ENCODE peak calls at places on chromosomes 11 and 22, in ten cellular contexts. One of them, this sample, is unnamed.

GRCh38 chr11:64078294-64078693 is 42.6 kb downstream of the FLRT1 start:
- DNase-seq in NCI-H82: peak; percentile 97
- DNase-seq in left ventricle myocardium inferior: no peak
- DNase-seq in stimulated activated CD8-positive, alpha-beta memory T cell treated with anti-CD3 and anti-CD28 coated beads, Interleukin-15, amount 100 ng/mL, for 4 hours: no peak
- DNase-seq in H7: peak; percentile 57
- DNase-seq in activated T-cell treated with anti-CD3 and anti-CD28 coated beads for 1 hour: no peak
- DNase-seq in GM12864: no peak
- DNase-seq in endothelial cell: no peak
- DNase-seq in brain microvascular endothelial cell: no peak
- DNase-seq in tibial nerve: no peak
- DNase-seq in this sample: no peak

GRCh38 chr22:23835773-23836144 is 3.0 kb downstream of the DERL3 start:
- DNase-seq in endothelial cell: no peak
- DNase-seq in NCI-H82: no peak
- DNase-seq in brain microvascular endothelial cell: no peak
- DNase-seq in GM12864: no peak
- DNase-seq in stimulated activated CD8-positive, alpha-beta memory T cell treated with anti-CD3 and anti-CD28 coated beads, Interleukin-15, amount 100 ng/mL, for 4 hours: no peak
- DNase-seq in H7: no peak
- DNase-seq in tibial nerve: no peak
- DNase-seq in left ventricle myocardium inferior: peak; percentile 64
- DNase-seq in activated T-cell treated with anti-CD3 and anti-CD28 coated beads for 1 hour: no peak
- DNase-seq in this sample: no peak

GRCh38 chr22:42340150-42340549 is 69.7 kb upstream of the TCF20 start:
- DNase-seq in GM12864: no peak
- DNase-seq in left ventricle myocardium inferior: no peak
- DNase-seq in brain microvascular endothelial cell: no peak
- DNase-seq in H7: no peak
- DNase-seq in endothelial cell: no peak
- DNase-seq in NCI-H82: peak; percentile 22
- DNase-seq in tibial nerve: no peak
- DNase-seq in stimulated activated CD8-positive, alpha-beta memory T cell treated with anti-CD3 and anti-CD28 coated beads, Interleukin-15, amount 100 ng/mL, for 4 hours: no peak
- DNase-seq in activated T-cell treated with anti-CD3 and anti-CD28 coated beads for 1 hour: no peak
- DNase-seq in this sample: no peak

GRCh38 chr22:30245985-30246901 is at the start of gene LIF:
- DNase-seq in activated T-cell treated with anti-CD3 and anti-CD28 coated beads for 1 hour: peak; percentile 29
- DNase-seq in stimulated activated CD8-positive, alpha-beta memory T cell treated with anti-CD3 and anti-CD28 coated beads, Interleukin-15, amount 100 ng/mL, for 4 hours: no peak
- DNase-seq in left ventricle myocardium inferior: no peak
- DNase-seq in NCI-H82: peak; percentile 24
- DNase-seq in brain microvascular endothelial cell: peak; percentile 79
- DNase-seq in GM12864: no peak
- DNase-seq in H7: peak; percentile 89
- DNase-seq in tibial nerve: no peak
- DNase-seq in endothelial cell: no peak
- DNase-seq in this sample: no peak

GRCh38 chr11:73298233-73298632 is 9.8 kb upstream of the ARHGEF17 start:
- DNase-seq in left ventricle myocardium inferior: no peak
- DNase-seq in stimulated activated CD8-positive, alpha-beta memory T cell treated with anti-CD3 and anti-CD28 coated beads, Interleukin-15, amount 100 ng/mL, for 4 hours: no peak
- DNase-seq in tibial nerve: no peak
- DNase-seq in GM12864: no peak
- DNase-seq in activated T-cell treated with anti-CD3 and anti-CD28 coated beads for 1 hour: no peak
- DNase-seq in H7: no peak
- DNase-seq in endothelial cell: no peak
- DNase-seq in brain microvascular endothelial cell: no peak
- DNase-seq in NCI-H82: peak; percentile 91
- DNase-seq in this sample: no peak

GRCh38 chr22:17633217-17633997 is 4.9 kb upstream of the ATP6V1E1 start:
- DNase-seq in endothelial cell: no peak
- DNase-seq in brain microvascular endothelial cell: peak; percentile 54
- DNase-seq in stimulated activated CD8-positive, alpha-beta memory T cell treated with anti-CD3 and anti-CD28 coated beads, Interleukin-15, amount 100 ng/mL, for 4 hours: no peak
- DNase-seq in H7: no peak
- DNase-seq in tibial nerve: no peak
- DNase-seq in GM12864: no peak
- DNase-seq in activated T-cell treated with anti-CD3 and anti-CD28 coated beads for 1 hour: no peak
- DNase-seq in left ventricle myocardium inferior: no peak
- DNase-seq in NCI-H82: no peak
- DNase-seq in this sample: peak; percentile 15

GRCh38 chr11:47485112-47485511 is 36.2 kb upstream of the RAPSN start:
- DNase-seq in left ventricle myocardium inferior: no peak
- DNase-seq in GM12864: no peak
- DNase-seq in stimulated activated CD8-positive, alpha-beta memory T cell treated with anti-CD3 and anti-CD28 coated beads, Interleukin-15, amount 100 ng/mL, for 4 hours: no peak
- DNase-seq in tibial nerve: no peak
- DNase-seq in NCI-H82: no peak
- DNase-seq in endothelial cell: no peak
- DNase-seq in brain microvascular endothelial cell: no peak
- DNase-seq in H7: no peak
- DNase-seq in activated T-cell treated with anti-CD3 and anti-CD28 coated beads for 1 hour: no peak
- DNase-seq in this sample: no peak

GRCh38 chr11:88183233-88183632 is 8.0 kb upstream of the RAB38 start:
- DNase-seq in tibial nerve: no peak
- DNase-seq in activated T-cell treated with anti-CD3 and anti-CD28 coated beads for 1 hour: no peak
- DNase-seq in H7: no peak
- DNase-seq in GM12864: no peak
- DNase-seq in endothelial cell: no peak
- DNase-seq in left ventricle myocardium inferior: no peak
- DNase-seq in brain microvascular endothelial cell: no peak
- DNase-seq in NCI-H82: no peak
- DNase-seq in stimulated activated CD8-positive, alpha-beta memory T cell treated with anti-CD3 and anti-CD28 coated beads, Interleukin-15, amount 100 ng/mL, for 4 hours: no peak
- DNase-seq in this sample: no peak

GRCh38 chr11:9493492-9493891 is 32.7 kb downstream of the ZNF143 start:
- DNase-seq in GM12864: no peak
- DNase-seq in endothelial cell: no peak
- DNase-seq in NCI-H82: no peak
- DNase-seq in activated T-cell treated with anti-CD3 and anti-CD28 coated beads for 1 hour: no peak
- DNase-seq in brain microvascular endothelial cell: no peak
- DNase-seq in stimulated activated CD8-positive, alpha-beta memory T cell treated with anti-CD3 and anti-CD28 coated beads, Interleukin-15, amount 100 ng/mL, for 4 hours: no peak
- DNase-seq in H7: no peak
- DNase-seq in left ventricle myocardium inferior: no peak
- DNase-seq in tibial nerve: no peak
- DNase-seq in this sample: no peak

GRCh38 chr11:17753153-17753552 is 18.6 kb downstream of the KCNC1 start:
- DNase-seq in brain microvascular endothelial cell: no peak
- DNase-seq in endothelial cell: no peak
- DNase-seq in left ventricle myocardium inferior: peak; percentile 7
- DNase-seq in GM12864: no peak
- DNase-seq in NCI-H82: no peak
- DNase-seq in activated T-cell treated with anti-CD3 and anti-CD28 coated beads for 1 hour: no peak
- DNase-seq in tibial nerve: no peak
- DNase-seq in stimulated activated CD8-positive, alpha-beta memory T cell treated with anti-CD3 and anti-CD28 coated beads, Interleukin-15, amount 100 ng/mL, for 4 hours: no peak
- DNase-seq in H7: no peak
- DNase-seq in this sample: no peak

GRCh38 chr11:118343981-118344521 is at the start of gene CD3G:
- DNase-seq in left ventricle myocardium inferior: no peak
- DNase-seq in NCI-H82: no peak
- DNase-seq in endothelial cell: no peak
- DNase-seq in H7: no peak
- DNase-seq in brain microvascular endothelial cell: no peak
- DNase-seq in GM12864: no peak
- DNase-seq in stimulated activated CD8-positive, alpha-beta memory T cell treated with anti-CD3 and anti-CD28 coated beads, Interleukin-15, amount 100 ng/mL, for 4 hours: peak; percentile 38
- DNase-seq in tibial nerve: no peak
- DNase-seq in activated T-cell treated with anti-CD3 and anti-CD28 coated beads for 1 hour: peak; percentile 63
- DNase-seq in this sample: no peak

GRCh38 chr22:28021998-28022660 is 103.1 kb upstream of the PITPNB start:
- DNase-seq in activated T-cell treated with anti-CD3 and anti-CD28 coated beads for 1 hour: no peak
- DNase-seq in NCI-H82: no peak
- DNase-seq in H7: peak; percentile 27
- DNase-seq in left ventricle myocardium inferior: peak; percentile 2
- DNase-seq in stimulated activated CD8-positive, alpha-beta memory T cell treated with anti-CD3 and anti-CD28 coated beads, Interleukin-15, amount 100 ng/mL, for 4 hours: no peak
- DNase-seq in tibial nerve: no peak
- DNase-seq in GM12864: no peak
- DNase-seq in endothelial cell: no peak
- DNase-seq in brain microvascular endothelial cell: no peak
- DNase-seq in this sample: no peak

GRCh38 chr11:9280655-9281301 is 15.6 kb upstream of the DENND5A start:
- DNase-seq in NCI-H82: peak; percentile 54
- DNase-seq in brain microvascular endothelial cell: peak; percentile 73
- DNase-seq in stimulated activated CD8-positive, alpha-beta memory T cell treated with anti-CD3 and anti-CD28 coated beads, Interleukin-15, amount 100 ng/mL, for 4 hours: peak; percentile 7
- DNase-seq in tibial nerve: no peak
- DNase-seq in endothelial cell: no peak
- DNase-seq in GM12864: peak; percentile 70
- DNase-seq in H7: no peak
- DNase-seq in left ventricle myocardium inferior: no peak
- DNase-seq in activated T-cell treated with anti-CD3 and anti-CD28 coated beads for 1 hour: peak; percentile 28
- DNase-seq in this sample: no peak

GRCh38 chr11:70916321-70916720 is 336.1 kb downstream of the SHANK2 start:
- DNase-seq in H7: no peak
- DNase-seq in GM12864: no peak
- DNase-seq in stimulated activated CD8-positive, alpha-beta memory T cell treated with anti-CD3 and anti-CD28 coated beads, Interleukin-15, amount 100 ng/mL, for 4 hours: no peak
- DNase-seq in brain microvascular endothelial cell: no peak
- DNase-seq in NCI-H82: no peak
- DNase-seq in activated T-cell treated with anti-CD3 and anti-CD28 coated beads for 1 hour: no peak
- DNase-seq in endothelial cell: no peak
- DNase-seq in tibial nerve: no peak
- DNase-seq in left ventricle myocardium inferior: no peak
- DNase-seq in this sample: no peak

GRCh38 chr11:3834349-3835099 is 6.2 kb downstream of the RHOG start:
- DNase-seq in NCI-H82: no peak
- DNase-seq in activated T-cell treated with anti-CD3 and anti-CD28 coated beads for 1 hour: no peak
- DNase-seq in endothelial cell: no peak
- DNase-seq in stimulated activated CD8-positive, alpha-beta memory T cell treated with anti-CD3 and anti-CD28 coated beads, Interleukin-15, amount 100 ng/mL, for 4 hours: no peak
- DNase-seq in tibial nerve: peak; percentile 63
- DNase-seq in brain microvascular endothelial cell: no peak
- DNase-seq in GM12864: no peak
- DNase-seq in left ventricle myocardium inferior: peak; percentile 53
- DNase-seq in H7: peak; percentile 59
- DNase-seq in this sample: no peak

GRCh38 chr22:17137226-17137625 is 16.1 kb upstream of the TMEM121B start:
- DNase-seq in GM12864: no peak
- DNase-seq in stimulated activated CD8-positive, alpha-beta memory T cell treated with anti-CD3 and anti-CD28 coated beads, Interleukin-15, amount 100 ng/mL, for 4 hours: no peak
- DNase-seq in left ventricle myocardium inferior: no peak
- DNase-seq in NCI-H82: no peak
- DNase-seq in H7: peak; percentile 16
- DNase-seq in activated T-cell treated with anti-CD3 and anti-CD28 coated beads for 1 hour: no peak
- DNase-seq in tibial nerve: no peak
- DNase-seq in endothelial cell: no peak
- DNase-seq in brain microvascular endothelial cell: no peak
- DNase-seq in this sample: no peak

GRCh38 chr11:124481365-124482323 is 36.1 kb upstream of the OR8B8 start:
- DNase-seq in left ventricle myocardium inferior: no peak
- DNase-seq in brain microvascular endothelial cell: peak; percentile 84
- DNase-seq in activated T-cell treated with anti-CD3 and anti-CD28 coated beads for 1 hour: no peak
- DNase-seq in endothelial cell: peak; percentile 44
- DNase-seq in H7: peak; percentile 19
- DNase-seq in stimulated activated CD8-positive, alpha-beta memory T cell treated with anti-CD3 and anti-CD28 coated beads, Interleukin-15, amount 100 ng/mL, for 4 hours: no peak
- DNase-seq in tibial nerve: no peak
- DNase-seq in GM12864: no peak
- DNase-seq in NCI-H82: peak; percentile 73
- DNase-seq in this sample: peak; percentile 40

GRCh38 chr11:110035339-110035738 is 57.9 kb upstream of the ZC3H12C start:
- DNase-seq in H7: no peak
- DNase-seq in brain microvascular endothelial cell: no peak
- DNase-seq in endothelial cell: no peak
- DNase-seq in left ventricle myocardium inferior: no peak
- DNase-seq in activated T-cell treated with anti-CD3 and anti-CD28 coated beads for 1 hour: no peak
- DNase-seq in stimulated activated CD8-positive, alpha-beta memory T cell treated with anti-CD3 and anti-CD28 coated beads, Interleukin-15, amount 100 ng/mL, for 4 hours: no peak
- DNase-seq in NCI-H82: no peak
- DNase-seq in GM12864: no peak
- DNase-seq in tibial nerve: no peak
- DNase-seq in this sample: peak; percentile 5

GRCh38 chr22:38104084-38104483 is 6.4 kb downstream of the BAIAP2L2 start:
- DNase-seq in tibial nerve: no peak
- DNase-seq in GM12864: no peak
- DNase-seq in brain microvascular endothelial cell: peak; percentile 28
- DNase-seq in left ventricle myocardium inferior: no peak
- DNase-seq in H7: peak; percentile 90
- DNase-seq in NCI-H82: peak; percentile 45
- DNase-seq in activated T-cell treated with anti-CD3 and anti-CD28 coated beads for 1 hour: no peak
- DNase-seq in endothelial cell: no peak
- DNase-seq in stimulated activated CD8-positive, alpha-beta memory T cell treated with anti-CD3 and anti-CD28 coated beads, Interleukin-15, amount 100 ng/mL, for 4 hours: no peak
- DNase-seq in this sample: no peak

GRCh38 chr11:112307617-112308016 is 47.0 kb upstream of the PLET1 start:
- DNase-seq in GM12864: no peak
- DNase-seq in activated T-cell treated with anti-CD3 and anti-CD28 coated beads for 1 hour: no peak
- DNase-seq in endothelial cell: no peak
- DNase-seq in tibial nerve: no peak
- DNase-seq in left ventricle myocardium inferior: no peak
- DNase-seq in NCI-H82: no peak
- DNase-seq in stimulated activated CD8-positive, alpha-beta memory T cell treated with anti-CD3 and anti-CD28 coated beads, Interleukin-15, amount 100 ng/mL, for 4 hours: no peak
- DNase-seq in brain microvascular endothelial cell: no peak
- DNase-seq in H7: no peak
- DNase-seq in this sample: no peak

GRCh38 chr22:45972091-45972867 is 4.7 kb downstream of the WNT7B start:
- DNase-seq in stimulated activated CD8-positive, alpha-beta memory T cell treated with anti-CD3 and anti-CD28 coated beads, Interleukin-15, amount 100 ng/mL, for 4 hours: no peak
- DNase-seq in NCI-H82: no peak
- DNase-seq in endothelial cell: no peak
- DNase-seq in tibial nerve: no peak
- DNase-seq in GM12864: no peak
- DNase-seq in brain microvascular endothelial cell: no peak
- DNase-seq in left ventricle myocardium inferior: no peak
- DNase-seq in H7: peak; percentile 83
- DNase-seq in activated T-cell treated with anti-CD3 and anti-CD28 coated beads for 1 hour: no peak
- DNase-seq in this sample: no peak

GRCh38 chr11:62974848-62975522 is 9.8 kb downstream of the SLC22A6 start:
- DNase-seq in activated T-cell treated with anti-CD3 and anti-CD28 coated beads for 1 hour: no peak
- DNase-seq in GM12864: no peak
- DNase-seq in H7: peak; percentile 83
- DNase-seq in NCI-H82: peak; percentile 85
- DNase-seq in stimulated activated CD8-positive, alpha-beta memory T cell treated with anti-CD3 and anti-CD28 coated beads, Interleukin-15, amount 100 ng/mL, for 4 hours: no peak
- DNase-seq in brain microvascular endothelial cell: no peak
- DNase-seq in left ventricle myocardium inferior: peak; percentile 56
- DNase-seq in tibial nerve: no peak
- DNase-seq in endothelial cell: peak; percentile 43
- DNase-seq in this sample: peak; percentile 14

GRCh38 chr11:61545341-61545740 is 35.5 kb downstream of the SYT7 start:
- DNase-seq in endothelial cell: no peak
- DNase-seq in H7: peak; percentile 91
- DNase-seq in brain microvascular endothelial cell: peak; percentile 11
- DNase-seq in tibial nerve: no peak
- DNase-seq in activated T-cell treated with anti-CD3 and anti-CD28 coated beads for 1 hour: no peak
- DNase-seq in NCI-H82: no peak
- DNase-seq in stimulated activated CD8-positive, alpha-beta memory T cell treated with anti-CD3 and anti-CD28 coated beads, Interleukin-15, amount 100 ng/mL, for 4 hours: no peak
- DNase-seq in GM12864: no peak
- DNase-seq in left ventricle myocardium inferior: no peak
- DNase-seq in this sample: no peak

GRCh38 chr11:77547047-77547836 is 42.5 kb upstream of the AQP11 start:
- DNase-seq in tibial nerve: no peak
- DNase-seq in H7: no peak
- DNase-seq in activated T-cell treated with anti-CD3 and anti-CD28 coated beads for 1 hour: no peak
- DNase-seq in endothelial cell: no peak
- DNase-seq in left ventricle myocardium inferior: no peak
- DNase-seq in stimulated activated CD8-positive, alpha-beta memory T cell treated with anti-CD3 and anti-CD28 coated beads, Interleukin-15, amount 100 ng/mL, for 4 hours: no peak
- DNase-seq in GM12864: no peak
- DNase-seq in NCI-H82: no peak
- DNase-seq in brain microvascular endothelial cell: no peak
- DNase-seq in this sample: no peak

GRCh38 chr22:30890689-30891442 is 77.7 kb downstream of the MORC2 start:
- DNase-seq in tibial nerve: no peak
- DNase-seq in activated T-cell treated with anti-CD3 and anti-CD28 coated beads for 1 hour: peak; percentile 13
- DNase-seq in stimulated activated CD8-positive, alpha-beta memory T cell treated with anti-CD3 and anti-CD28 coated beads, Interleukin-15, amount 100 ng/mL, for 4 hours: no peak
- DNase-seq in brain microvascular endothelial cell: peak; percentile 23
- DNase-seq in NCI-H82: peak; percentile 48
- DNase-seq in H7: peak; percentile 90
- DNase-seq in left ventricle myocardium inferior: peak; percentile 16
- DNase-seq in endothelial cell: peak; percentile 55
- DNase-seq in GM12864: no peak
- DNase-seq in this sample: peak; percentile 1

This sample was measured in NCI-H460.